ENCODE peak calls at places on chromosomes 7 and 10, in four cellular contexts. One of them, this sample, is unnamed.
A peak's percentile ranks its signal among the peaks of the same experiment; 100 is the strongest.

GRCh38 chr7:148939128-148939747 is 55.1 kb upstream of the EZH2 start:
- DNase-seq in AG04450: no peak
- DNase-seq in heart right ventricle: no peak
- DNase-seq in mucosa of gallbladder: no peak
- DNase-seq in this sample: no peak

GRCh38 chr10:100148353-100149211 is 37.2 kb downstream of the ERLIN1 start:
- DNase-seq in AG04450: no peak
- DNase-seq in heart right ventricle: no peak
- DNase-seq in mucosa of gallbladder: no peak
- DNase-seq in this sample: peak; percentile 28

GRCh38 chr10:44865289-44865671 is 45.9 kb upstream of the TMEM72 start:
- DNase-seq in AG04450: no peak
- DNase-seq in heart right ventricle: no peak
- DNase-seq in mucosa of gallbladder: no peak
- DNase-seq in this sample: no peak

GRCh38 chr10:51422311-51423120 is 276.9 kb downstream of the CSTF2T start:
- DNase-seq in AG04450: peak; percentile 32
- DNase-seq in heart right ventricle: peak; percentile 75
- DNase-seq in mucosa of gallbladder: peak; percentile 57
- DNase-seq in this sample: peak; percentile 23

GRCh38 chr10:114893248-114893647 is 44.7 kb upstream of the TRUB1 start:
- DNase-seq in AG04450: no peak
- DNase-seq in heart right ventricle: no peak
- DNase-seq in mucosa of gallbladder: no peak
- DNase-seq in this sample: no peak

GRCh38 chr7:115471891-115472290 is 550.0 kb downstream of the MDFIC start:
- DNase-seq in AG04450: no peak
- DNase-seq in heart right ventricle: no peak
- DNase-seq in mucosa of gallbladder: no peak
- DNase-seq in this sample: no peak

GRCh38 chr7:128913856-128914565 is 3.5 kb upstream of the KCP start:
- DNase-seq in AG04450: no peak
- DNase-seq in heart right ventricle: no peak
- DNase-seq in mucosa of gallbladder: no peak
- DNase-seq in this sample: no peak

GRCh38 chr7:22996470-22996869 is 17.5 kb downstream of the HYCC1 start:
- DNase-seq in AG04450: no peak
- DNase-seq in heart right ventricle: no peak
- DNase-seq in mucosa of gallbladder: no peak
- DNase-seq in this sample: no peak

GRCh38 chr10:3996697-3997096 is 211.7 kb upstream of the KLF6 start:
- DNase-seq in AG04450: no peak
- DNase-seq in heart right ventricle: no peak
- DNase-seq in mucosa of gallbladder: no peak
- DNase-seq in this sample: no peak

GRCh38 chr7:29285451-29285807 is 90.9 kb downstream of the CHN2 start:
- DNase-seq in AG04450: no peak
- DNase-seq in heart right ventricle: no peak
- DNase-seq in mucosa of gallbladder: no peak
- DNase-seq in this sample: no peak

GRCh38 chr10:53521081-53521480 is 748.5 kb upstream of the MBL2 start:
- DNase-seq in AG04450: no peak
- DNase-seq in heart right ventricle: no peak
- DNase-seq in mucosa of gallbladder: no peak
- DNase-seq in this sample: no peak

GRCh38 chr7:157000047-157000726 is 10.3 kb downstream of the MNX1 start:
- DNase-seq in AG04450: no peak
- DNase-seq in heart right ventricle: no peak
- DNase-seq in mucosa of gallbladder: no peak
- DNase-seq in this sample: no peak